ENCODE peak calls at places on chromosomes 5 and 9, in ten cellular contexts. Y is heart right ventricle; I is HepG2; K is fibroblast of the aortic adventitia; E is fibroblast of mammary gland; B is upper lobe of left lung; D is ascending aorta; F is CD4-positive, alpha-beta T cell; O is HCT116; Z is WTC11. S is an unnamed sample.

GRCh38 chr5:175734501-175734900 is 76.6 kb downstream of the HRH2 start:
- DNase-seq in Y (no peak), I (no peak), K (no peak), E (no peak), B (no peak), D (no peak), F (no peak), O (no peak), Z (no peak), S (no peak)

GRCh38 chr9:124350485-124351263 is 64.6 kb downstream of the PSMB7 start:
- DNase-seq in Y (no peak), I (peak; percentile 31), K (no peak), E (no peak), B (no peak), D (no peak), F (no peak), O (no peak), Z (peak; percentile 5), S (no peak)

GRCh38 chr9:128987800-128988199 is 40.3 kb downstream of the NUP188 start:
- DNase-seq in Y (peak; percentile 38), I (no peak), K (peak; percentile 73), E (peak; percentile 81), B (no peak), D (no peak), F (no peak), O (no peak), Z (no peak), S (no peak)

GRCh38 chr9:79562749-79563386 is 8.9 kb upstream of the TLE4 start:
- DNase-seq in Y (no peak), I (no peak), K (no peak), E (no peak), B (no peak), D (no peak), F (no peak), O (no peak), Z (no peak), S (no peak)

GRCh38 chr5:16461782-16462181 is 3.8 kb downstream of the ZNF622 start:
- DNase-seq in Y (no peak), I (peak; percentile 60), K (peak; percentile 59), E (peak; percentile 82), B (no peak), D (no peak), F (no peak), O (no peak), Z (no peak), S (no peak)

GRCh38 chr5:153504726-153505125 is 14.3 kb downstream of the GRIA1 start:
- DNase-seq in Y (no peak), I (no peak), K (no peak), E (no peak), B (no peak), D (no peak), F (no peak), O (no peak), Z (no peak), S (no peak)

GRCh38 chr9:134163374-134164196 is 779 bp downstream of the RNU6ATAC start:
- DNase-seq in Y (peak; percentile 57), I (no peak), K (peak; percentile 44), E (peak; percentile 49), B (peak; percentile 72), D (no peak), F (peak; percentile 66), O (no peak), Z (peak; percentile 65), S (no peak)

GRCh38 chr9:123998278-123998925 is 13.2 kb upstream of the LHX2 start:
- DNase-seq in Y (no peak), I (no peak), K (no peak), E (no peak), B (no peak), D (no peak), F (no peak), O (no peak), Z (no peak), S (no peak)

GRCh38 chr9:74577956-74578355 is 80.8 kb downstream of the RORB start:
- DNase-seq in Y (no peak), I (peak; percentile 9), K (peak; percentile 10), E (peak; percentile 25), B (no peak), D (no peak), F (no peak), O (peak; percentile 1), Z (no peak), S (no peak)

GRCh38 chr5:134236820-134237219 is 10.9 kb upstream of the PPP2CA start:
- DNase-seq in Y (no peak), I (no peak), K (no peak), E (no peak), B (no peak), D (no peak), F (no peak), O (no peak), Z (no peak), S (no peak)

DNA sequence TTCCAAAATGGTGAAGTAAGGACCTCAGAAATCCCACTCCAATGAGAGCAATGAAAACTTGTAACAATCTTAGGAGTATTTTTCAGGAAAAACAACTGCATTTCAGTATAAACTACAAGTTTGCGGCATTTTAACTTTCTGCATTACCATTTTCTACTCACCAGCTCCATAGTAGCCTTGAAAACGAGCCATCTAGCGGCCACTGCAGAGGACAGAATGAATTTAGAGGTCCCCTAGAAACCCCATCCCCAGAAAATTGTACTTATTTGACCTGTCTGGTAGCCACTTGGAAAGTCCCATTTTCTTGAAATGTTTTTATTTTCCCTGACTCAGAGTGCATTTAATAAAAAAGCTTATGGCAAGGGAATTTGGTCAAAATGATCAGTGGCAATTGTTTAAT is 205.4 kb upstream of the ITGA1 start:
- DNase-seq in Y (no peak), I (no peak), K (no peak), E (no peak), B (no peak), D (no peak), F (no peak), O (no peak), Z (peak; percentile 20), S (no peak)
- TF ChIP-seq CTCF in Y (no peak), I (peak; percentile 9), K (no peak), E (no peak), B (no peak), D (no peak), F (no peak), O (peak; percentile 7), Z (no peak), S (no peak)

GRCh38 chr9:95506692-95507455 is 9.9 kb downstream of the PTCH1 start:
- DNase-seq in Y (peak; percentile 36), I (peak; percentile 47), K (no peak), E (peak; percentile 55), B (peak; percentile 55), D (no peak), F (peak; percentile 37), O (no peak), Z (peak; percentile 49), S (no peak)

GRCh38 chr9:95506438-95506691 is 10.4 kb downstream of the PTCH1 start:
- DNase-seq in Y (peak; percentile 44), I (peak; percentile 25), K (peak; percentile 45), E (peak; percentile 49), B (no peak), D (no peak), F (no peak), O (no peak), Z (no peak), S (no peak)

GRCh38 chr9:95508242-95508967 is 8.4 kb downstream of the PTCH1 start:
- DNase-seq in Y (no peak), I (no peak), K (no peak), E (no peak), B (no peak), D (no peak), F (no peak), O (no peak), Z (peak; percentile 18), S (no peak)

GRCh38 chr9:95508968-95509850 is 7.6 kb downstream of the PTCH1 start:
- DNase-seq in Y (peak; percentile 84), I (peak; percentile 73), K (peak; percentile 89), E (peak; percentile 88), B (peak; percentile 84), D (peak; percentile 61), F (peak; percentile 54), O (peak; percentile 69), Z (peak; percentile 87), S (no peak)

DNA sequence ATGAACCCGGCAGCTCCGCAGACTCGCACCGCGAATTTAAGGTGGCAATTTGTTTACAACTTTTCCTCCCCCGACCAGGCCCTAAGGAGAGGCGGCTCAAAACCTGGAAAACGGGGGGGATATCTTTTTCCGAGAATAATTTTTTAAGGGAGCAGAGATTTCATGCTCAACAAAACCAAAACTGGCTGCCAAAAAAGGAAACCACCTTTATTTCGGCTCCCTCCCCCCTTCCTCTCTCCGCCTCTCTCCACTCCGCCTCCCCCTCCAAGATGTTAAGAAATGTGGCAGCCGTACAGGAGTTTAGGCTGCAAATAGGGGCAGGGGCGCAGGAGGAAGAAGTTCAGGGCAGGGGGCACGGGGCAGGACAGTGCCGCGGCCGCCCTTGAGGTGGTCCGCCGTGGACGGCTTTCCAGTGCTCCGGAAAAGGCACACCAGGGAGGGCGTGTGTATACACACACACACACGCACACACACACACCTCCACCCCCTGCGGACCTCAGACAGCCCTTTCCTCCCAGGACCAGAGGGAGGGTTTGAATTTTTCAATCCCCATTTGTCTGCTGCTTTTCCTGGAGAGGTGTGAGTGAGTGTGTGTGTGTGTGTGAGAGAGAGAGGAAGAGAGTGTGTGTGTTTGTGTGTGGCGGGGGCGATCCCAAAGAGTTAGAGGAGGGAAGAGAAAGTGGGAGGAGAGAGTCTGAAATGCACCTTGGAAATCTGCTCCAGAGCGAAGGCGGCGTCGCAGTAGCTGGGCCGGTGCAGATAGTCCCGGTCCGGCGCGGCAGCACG is 9.1 kb downstream of the PTCH1 start:
- DNase-seq in Y (peak; percentile 70), I (peak; percentile 39), K (peak; percentile 81), E (peak; percentile 62), B (peak; percentile 43), D (no peak), F (peak; percentile 26), O (peak; percentile 63), Z (peak; percentile 34), S (no peak)
- TF ChIP-seq CTCF in Y (no peak), I (peak; percentile 2), K (no peak), E (no peak), B (no peak), D (no peak), F (no peak), O (no peak), Z (no peak), S (no peak)

GRCh38 chr5:2754621-2755370 is 3.3 kb upstream of the IRX2 start:
- DNase-seq in Y (no peak), I (no peak), K (no peak), E (no peak), B (peak; percentile 58), D (no peak), F (no peak), O (no peak), Z (peak; percentile 57), S (no peak)
- TF ChIP-seq CTCF in Y (peak; percentile 19), I (no peak), K (no peak), E (no peak), B (peak; percentile 52), D (no peak), F (no peak), O (no peak), Z (no peak), S (peak; percentile 34)

GRCh38 chr5:62143268-62144229 is 162.5 kb upstream of the KIF2A start:
- DNase-seq in Y (no peak), I (peak; percentile 13), K (peak; percentile 57), E (peak; percentile 41), B (no peak), D (no peak), F (no peak), O (peak; percentile 16), Z (no peak), S (no peak)
- TF ChIP-seq CTCF in Y (peak; percentile 48), I (peak; percentile 52), K (peak; percentile 52), E (peak; percentile 56), B (peak; percentile 5), D (peak; percentile 3), F (no peak), O (peak; percentile 48), Z (no peak), S (peak; percentile 58)

GRCh38 chr5:174581483-174581882 is 142.9 kb upstream of the MSX2 start:
- DNase-seq in Y (no peak), I (peak; percentile 9), K (no peak), E (peak; percentile 5), B (no peak), D (no peak), F (no peak), O (no peak), Z (peak; percentile 62), S (no peak)
- TF ChIP-seq CTCF in Y (peak; percentile 29), I (peak; percentile 47), K (no peak), E (peak; percentile 26), B (no peak), D (no peak), F (no peak), O (peak; percentile 82), Z (peak; percentile 41), S (peak; percentile 68)

S was measured in D721Med.